ENCODE peak calls at places on chromosomes 4 and X, in five cellular contexts. One of them, this sample, is unnamed.

GRCh38 chrX:17732138-17732783 is 5.0 kb upstream of the SCML1 start:
- DNase-seq in NCI-H1930: no peak
- DNase-seq in ureter: no peak
- DNase-seq in transverse colon: no peak
- DNase-seq in cardiac fibroblast: peak
- DNase-seq in this sample: peak

GRCh38 chr4:151865744-151866143 is 104.9 kb upstream of the GATB start:
- DNase-seq in ureter: no peak
- DNase-seq in cardiac fibroblast: no peak
- DNase-seq in NCI-H1930: no peak
- DNase-seq in transverse colon: no peak
- DNase-seq in this sample: no peak

GRCh38 chr4:102302762-102303161 is 42.5 kb downstream of the SLC39A8 start:
- DNase-seq in NCI-H1930: no peak
- DNase-seq in cardiac fibroblast: no peak
- DNase-seq in transverse colon: no peak
- DNase-seq in ureter: no peak
- DNase-seq in this sample: no peak

GRCh38 chrX:131572372-131573014 is 28.6 kb downstream of the OR13H1 start:
- DNase-seq in transverse colon: no peak
- DNase-seq in ureter: no peak
- DNase-seq in NCI-H1930: no peak
- DNase-seq in cardiac fibroblast: no peak
- DNase-seq in this sample: no peak

GRCh38 chr4:49032440-49033161 is 46.5 kb downstream of the CWH43 start:
- DNase-seq in ureter: no peak
- DNase-seq in cardiac fibroblast: peak
- DNase-seq in NCI-H1930: no peak
- DNase-seq in transverse colon: no peak
- DNase-seq in this sample: no peak

GRCh38 chr4:78592104-78592783 is 40.7 kb downstream of the ANXA3 start:
- DNase-seq in ureter: no peak
- DNase-seq in transverse colon: no peak
- DNase-seq in NCI-H1930: no peak
- DNase-seq in cardiac fibroblast: no peak
- DNase-seq in this sample: no peak

GRCh38 chrX:39563189-39563588 is 534.6 kb downstream of the BCOR start:
- DNase-seq in NCI-H1930: no peak
- DNase-seq in ureter: no peak
- DNase-seq in cardiac fibroblast: no peak
- DNase-seq in transverse colon: no peak
- DNase-seq in this sample: no peak

GRCh38 chr4:14783011-14783877 is 219.0 kb upstream of the CPEB2 start:
- DNase-seq in transverse colon: no peak
- DNase-seq in ureter: no peak
- DNase-seq in cardiac fibroblast: peak
- DNase-seq in NCI-H1930: no peak
- DNase-seq in this sample: no peak

GRCh38 chr4:84413954-84414353 is 85.1 kb downstream of the NKX6-1 start:
- DNase-seq in ureter: no peak
- DNase-seq in NCI-H1930: no peak
- DNase-seq in transverse colon: no peak
- DNase-seq in cardiac fibroblast: no peak
- DNase-seq in this sample: no peak